ENCODE peak calls at places on chromosomes 3 and 15, in ten cellular contexts. R is WTC11; P is psoas muscle; Q is CD4-positive, alpha-beta T cell; Y is B cell; V is GM10248; N is Calu3; M is K562; L is GM20000; I is OCI-LY7. D is an unnamed sample.
A peak's percentile ranks its signal among the peaks of the same experiment; 100 is the strongest.

GRCh38 chr15:48627260-48627969 is 18.1 kb downstream of the FBN1 start:
- DNase-seq in R (no peak), P (no peak), Q (no peak), Y (no peak), V (no peak), N (no peak), M (no peak), L (no peak), I (no peak), D (no peak)

GRCh38 chr15:78906310-78906608 is 33.6 kb downstream of the MORF4L1 start:
- DNase-seq in R (no peak), P (no peak), Q (no peak), Y (no peak), V (no peak), N (peak; percentile 51), M (no peak), L (no peak), I (no peak), D (no peak)

GRCh38 chr3:278300-279064 is 81.9 kb downstream of the CHL1 start:
- DNase-seq in R (no peak), P (peak; percentile 54), Q (no peak), Y (peak; percentile 85), V (peak; percentile 18), N (no peak), M (no peak), L (peak; percentile 5), I (peak; percentile 96), D (no peak)

GRCh38 chr3:78919021-78919755 is 848.6 kb downstream of the ROBO1 start:
- DNase-seq in R (no peak), P (no peak), Q (no peak), Y (no peak), V (peak; percentile 30), N (peak; percentile 1), M (no peak), L (peak; percentile 21), I (no peak), D (no peak)

GRCh38 chr15:92672102-92672501 is 16.5 kb upstream of the FAM174B start:
- DNase-seq in R (no peak), P (no peak), Q (no peak), Y (no peak), V (no peak), N (no peak), M (no peak), L (no peak), I (no peak), D (no peak)

GRCh38 chr3:126550488-126551051 is 8.2 kb downstream of the C3orf22 start:
- DNase-seq in R (no peak), P (peak; percentile 43), Q (no peak), Y (peak; percentile 5), V (no peak), N (no peak), M (no peak), L (no peak), I (no peak), D (peak; percentile 24)

GRCh38 chr3:112302881-112303761 is 9.1 kb upstream of the SLC9C1 start:
- DNase-seq in R (peak; percentile 37), P (no peak), Q (peak; percentile 6), Y (no peak), V (no peak), N (no peak), M (no peak), L (peak; percentile 11), I (peak; percentile 33), D (no peak)

GRCh38 chr15:41417418-41417811 is 520 bp downstream of the RTF1 start:
- DNase-seq in R (no peak), P (peak; percentile 67), Q (no peak), Y (peak; percentile 39), V (peak; percentile 59), N (no peak), M (peak; percentile 77), L (no peak), I (peak; percentile 42), D (peak; percentile 43)

GRCh38 chr3:115100806-115101205 is 46.3 kb downstream of the ZBTB20 start:
- DNase-seq in R (no peak), P (no peak), Q (no peak), Y (no peak), V (no peak), N (no peak), M (no peak), L (no peak), I (no peak), D (no peak)

GRCh38 chr3:190281308-190282051 is 40.8 kb downstream of the CLDN1 start:
- DNase-seq in R (no peak), P (no peak), Q (no peak), Y (no peak), V (no peak), N (no peak), M (no peak), L (no peak), I (no peak), D (no peak)

GRCh38 chr3:134481166-134481565 is 4.6 kb downstream of the ANAPC13 start:
- DNase-seq in R (no peak), P (no peak), Q (no peak), Y (no peak), V (no peak), N (no peak), M (no peak), L (no peak), I (no peak), D (no peak)

GRCh38 chr3:94285874-94286273 is 223.0 kb downstream of the NSUN3 start:
- DNase-seq in R (no peak), P (no peak), Q (no peak), Y (no peak), V (no peak), N (no peak), M (no peak), L (no peak), I (no peak), D (no peak)

GRCh38 chr15:75468908-75469307 is 17.4 kb upstream of the SIN3A start:
- DNase-seq in R (no peak), P (no peak), Q (no peak), Y (no peak), V (no peak), N (no peak), M (no peak), L (no peak), I (no peak), D (no peak)

GRCh38 chr15:98930591-98930990 is 77.0 kb downstream of the PGPEP1L start:
- DNase-seq in R (no peak), P (no peak), Q (no peak), Y (no peak), V (no peak), N (no peak), M (no peak), L (no peak), I (no peak), D (no peak)

DNA sequence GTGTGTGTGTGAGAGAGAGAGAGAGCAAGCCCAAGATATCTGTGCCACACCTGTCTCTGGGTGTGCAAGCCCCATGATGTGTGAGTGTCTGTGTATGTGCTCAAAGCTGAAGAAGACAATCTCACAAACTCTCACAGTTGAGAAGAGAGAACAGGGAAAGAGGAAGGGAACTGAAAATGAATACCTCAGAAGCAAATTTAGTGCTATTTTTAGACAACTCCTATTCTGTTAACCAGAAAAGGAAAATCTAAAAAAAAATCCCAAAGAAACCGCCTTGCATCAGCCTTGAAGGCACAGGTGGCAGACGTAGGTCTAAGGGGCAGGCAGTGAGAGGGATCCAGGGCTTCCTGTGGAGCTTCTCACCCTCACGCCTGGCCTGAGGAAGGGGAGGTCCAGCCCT is 47.8 kb downstream of the ATP2B2 start:
- DNase-seq in R (no peak), P (no peak), Q (no peak), Y (no peak), V (no peak), N (no peak), M (no peak), L (no peak), I (peak; percentile 54), D (no peak)
- TF ChIP-seq CTCF in R (no peak), P (no peak), Q (no peak), Y (no peak), V (no peak), N (no peak), M (no peak), L (no peak), I (no peak), D (no peak)

GRCh38 chr3:172289583-172289982 is 158.7 kb downstream of the GHSR start:
- DNase-seq in R (peak; percentile 47), P (no peak), Q (no peak), Y (no peak), V (peak; percentile 44), N (no peak), M (no peak), L (peak; percentile 17), I (no peak), D (no peak)
- TF ChIP-seq CTCF in R (no peak), P (peak; percentile 43), Q (no peak), Y (no peak), V (peak; percentile 23), N (peak; percentile 35), M (peak; percentile 39), L (peak; percentile 40), I (peak; percentile 34), D (no peak)

DNA sequence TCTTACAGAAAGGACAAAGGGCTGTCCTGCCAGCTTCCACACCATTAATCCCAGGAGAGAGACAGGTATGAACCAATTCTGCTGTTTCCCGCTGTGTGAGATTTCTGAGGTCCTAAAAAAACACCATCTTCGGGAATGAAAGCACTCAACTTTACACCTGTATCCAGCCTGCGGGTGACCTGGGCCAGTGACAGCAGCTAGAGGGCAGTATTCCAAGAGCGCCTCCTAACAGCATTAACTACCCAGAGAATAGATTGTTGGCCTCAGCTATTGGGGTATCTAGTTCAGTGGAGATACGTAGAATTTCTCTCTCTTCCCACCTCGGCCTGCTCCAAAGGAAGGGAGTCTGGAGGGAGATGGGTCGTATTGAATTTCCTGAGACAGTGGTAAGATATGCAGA is 55.1 kb downstream of the WDR76 start:
- DNase-seq in R (peak; percentile 67), P (no peak), Q (no peak), Y (no peak), V (no peak), N (no peak), M (peak; percentile 55), L (no peak), I (no peak), D (no peak)
- TF ChIP-seq CTCF in R (peak; percentile 50), P (no peak), Q (no peak), Y (no peak), V (peak; percentile 35), N (no peak), M (peak; percentile 71), L (peak; percentile 13), I (peak; percentile 76), D (no peak)

DNA sequence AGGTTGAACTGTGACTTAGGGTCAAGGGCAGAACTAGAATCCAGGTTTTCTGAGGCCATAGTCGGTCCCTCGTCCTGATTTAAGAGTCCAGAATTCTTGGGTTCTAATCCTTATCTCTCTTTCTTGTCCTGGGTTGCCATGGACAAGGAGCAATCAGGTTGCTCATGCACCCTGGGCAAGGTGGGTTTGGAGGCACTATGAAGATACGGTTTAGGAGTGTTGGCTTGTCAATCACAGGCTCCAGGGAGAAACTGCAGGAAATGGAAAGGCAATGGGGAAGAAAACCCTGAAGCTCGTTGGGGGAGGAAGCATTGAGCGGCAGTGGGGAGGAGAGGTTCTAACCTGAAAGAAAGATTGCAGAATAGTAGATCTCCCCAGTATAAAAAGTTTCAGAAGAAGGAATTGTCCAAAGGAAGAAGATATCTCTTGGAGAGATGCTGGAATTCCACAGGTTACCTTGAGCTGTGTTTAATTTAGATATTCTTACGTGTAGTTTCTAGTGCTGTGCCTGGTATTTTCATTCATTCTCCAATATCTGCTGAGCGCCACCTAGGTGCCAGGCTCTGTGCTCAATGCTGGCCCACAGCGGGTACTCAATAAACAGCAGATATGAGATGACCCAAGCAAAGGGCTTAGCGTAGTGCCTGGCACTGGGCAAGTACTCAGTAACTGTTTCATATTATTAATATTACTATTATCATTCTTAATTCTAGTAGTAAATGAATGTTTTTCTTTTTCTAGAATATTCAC is 2.0 kb downstream of the ACAN start:
- DNase-seq in R (no peak), P (no peak), Q (no peak), Y (no peak), V (no peak), N (no peak), M (no peak), L (no peak), I (peak; percentile 12), D (no peak)
- TF ChIP-seq CTCF in R (no peak), P (no peak), Q (no peak), Y (no peak), V (no peak), N (no peak), M (no peak), L (no peak), I (peak; percentile 59), D (no peak)